ENCODE peak calls at places on chromosomes 5 and 9, in seven cellular contexts. X is H9, Q is mesendoderm, A is IMR-90, G is H1, F is neuronal stem cell, C is mesenchymal stem cell. J is an unnamed sample.
A peak's percentile ranks its signal among the peaks of the same experiment; 100 is the strongest.

GRCh38 chr5:114223866-114224265 is 138.0 kb upstream of the KCNN2 start:
- DNase-seq in A (no peak), Q (peak; percentile 66), G (no peak), C (no peak), F (no peak), X (no peak), J (no peak)

GRCh38 chr5:78829811-78830499 is 155.2 kb downstream of the ARSB start:
- DNase-seq in F (no peak), Q (no peak), C (no peak), A (peak; percentile 25), X (no peak), G (no peak), J (no peak)

GRCh38 chr5:10503321-10503720 is 60.5 kb upstream of the ANKRD33B start:
- DNase-seq in C (no peak), X (no peak), Q (no peak), A (no peak), G (no peak), F (no peak), J (no peak)

GRCh38 chr5:119070578-119070827 is 384 bp upstream of the DMXL1 start:
- DNase-seq in G (no peak), F (no peak), A (no peak), Q (no peak), C (no peak), X (no peak), J (no peak)

GRCh38 chr9:87556039-87556438 is 58.4 kb downstream of the DAPK1 start:
- DNase-seq in Q (no peak), X (no peak), C (no peak), G (no peak), F (no peak), A (no peak), J (no peak)

GRCh38 chr5:95836544-95836943 is 14.0 kb upstream of the GLRX start:
- DNase-seq in F (no peak), Q (no peak), G (no peak), X (no peak), C (no peak), A (no peak), J (no peak)

GRCh38 chr5:16507716-16508115 is 42.1 kb upstream of the ZNF622 start:
- DNase-seq in A (no peak), X (no peak), C (no peak), G (no peak), F (no peak), Q (no peak), J (peak; percentile 24)

GRCh38 chr5:44440186-44440585 is 51.0 kb upstream of the FGF10 start:
- DNase-seq in C (no peak), F (no peak), G (no peak), Q (no peak), X (no peak), A (no peak), J (no peak)

GRCh38 chr5:74042559-74043357 is 416.8 kb downstream of the ARHGEF28 start:
- DNase-seq in F (no peak), A (peak; percentile 81), C (peak; percentile 92), G (no peak), X (no peak), Q (peak; percentile 50), J (no peak)

GRCh38 chr5:4575608-4576007 is 564.5 kb upstream of the ADAMTS16 start:
- DNase-seq in F (no peak), Q (no peak), C (no peak), X (no peak), A (no peak), G (no peak), J (no peak)

DNA sequence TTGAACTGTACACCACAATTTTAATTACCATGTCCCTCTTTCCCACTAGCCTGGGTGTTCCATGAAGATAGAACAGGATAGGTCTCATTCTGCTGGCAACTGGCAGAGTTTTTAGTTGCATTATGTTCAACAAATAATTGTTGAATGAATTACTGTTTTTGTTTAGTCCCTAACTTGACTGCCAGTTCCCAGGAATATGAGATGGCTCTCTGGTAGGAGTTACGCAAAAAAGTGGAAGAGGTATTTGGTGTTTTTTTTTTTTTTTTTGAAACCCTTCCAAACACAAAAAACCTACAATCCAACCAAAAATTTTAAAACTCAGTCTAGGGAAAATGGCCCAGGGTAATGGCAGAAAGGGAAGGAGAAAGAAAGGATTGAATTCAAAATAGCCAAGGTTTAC is 153.6 kb downstream of the GNAQ start:
- DNase-seq in G (no peak), Q (no peak), C (no peak), A (no peak), F (no peak), X (no peak), J (no peak)
- H2BK5ac ChIP-seq in G (no peak overlapping the region), Q (no peak overlapping the region), C (no peak overlapping the region), A (no peak overlapping the region), F (no peak overlapping the region), X (no peak overlapping the region), J (no peak overlapping the region)

DNA sequence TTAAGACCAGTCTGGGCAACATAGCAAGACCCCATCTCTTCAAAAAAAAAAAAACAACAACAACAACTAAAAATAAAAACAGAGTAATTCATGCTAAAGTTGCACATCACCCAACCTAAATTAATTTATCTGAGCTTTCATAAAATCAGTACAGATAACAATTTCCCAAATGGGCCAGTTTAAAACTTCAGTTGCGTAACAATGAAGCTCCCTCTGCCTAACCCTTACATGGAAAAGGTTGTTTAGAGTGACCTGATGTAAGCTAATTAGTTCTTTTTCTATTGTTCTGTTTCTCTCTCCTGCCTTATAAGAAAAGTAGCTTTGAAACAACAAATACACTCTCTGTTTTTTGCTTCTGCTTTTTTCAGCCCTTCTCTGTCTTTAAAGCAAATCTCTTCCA is 46.2 kb upstream of the SLC28A3 start:
- DNase-seq in C (no peak), X (no peak), F (no peak), G (no peak), Q (no peak), A (no peak), J (no peak)
- H3K79me1 ChIP-seq in C (no peaks in the 10 kb centered on the region), X (no peaks in the 10 kb centered on the region), F (no peaks in the 10 kb centered on the region), G (no peaks in the 10 kb centered on the region), Q (no peaks in the 10 kb centered on the region), A (no peaks in the 10 kb centered on the region), J (no peaks in the 10 kb centered on the region)

GRCh38 chr5:34941936-34942335 is 12.6 kb downstream of the DNAJC21 start:
- DNase-seq in F (no peak), G (no peak), A (no peak), Q (no peak), C (no peak), X (no peak), J (no peak)
- H2BK5ac ChIP-seq in F (no peak overlapping the region), G (no peak overlapping the region), A (no peak overlapping the region), Q (no peak overlapping the region), C (no peak overlapping the region), X (no peak overlapping the region), J (no peak overlapping the region)

GRCh38 chr5:150321784-150322183 is 19.1 kb upstream of the ARSI start:
- DNase-seq in Q (no peak), G (no peak), C (peak; percentile 66), X (no peak), F (no peak), A (no peak), J (peak; percentile 74)
- H3K79me1 ChIP-seq in Q (no peaks in the 10 kb centered on the region), G (no peaks in the 10 kb centered on the region), C (no peaks in the 10 kb centered on the region), X (no peaks in the 10 kb centered on the region), F (no peaks in the 10 kb centered on the region), A (peaks cover 8% of the 10 kb centered on the region), J (peaks cover 13% of the 10 kb centered on the region)

DNA sequence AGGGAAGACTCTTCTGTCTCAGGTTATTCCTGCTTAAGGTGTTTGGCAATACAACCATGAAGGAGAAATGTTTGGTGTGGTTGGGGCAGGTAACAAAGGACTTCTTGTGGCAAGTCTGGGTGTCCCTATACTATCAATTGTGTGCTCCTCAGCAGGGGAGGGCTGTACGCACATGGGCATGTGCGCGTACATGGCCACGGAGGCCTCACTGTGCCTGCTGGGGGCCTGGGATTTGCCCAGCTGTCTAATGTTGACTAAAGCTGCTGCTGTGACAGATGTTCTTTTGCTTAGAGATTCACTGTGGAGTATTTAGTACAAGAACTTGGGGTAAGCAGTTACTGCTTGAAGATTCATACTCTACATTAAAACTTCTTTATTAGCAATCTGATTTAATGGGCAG is 97.5 kb downstream of the HSPA4 start:
- DNase-seq in C (no peak), F (no peak), G (no peak), X (no peak), A (no peak), Q (no peak), J (no peak)
- H2BK5ac ChIP-seq in C (no peak overlapping the region), F (no peak overlapping the region), G (no peak overlapping the region), X (no peak overlapping the region), A (no peak overlapping the region), Q (no peak overlapping the region), J (no peak overlapping the region)

GRCh38 chr5:170306381-170306790 is 8.8 kb upstream of the LCP2 start:
- DNase-seq in G (no peak), C (peak; percentile 76), X (no peak), F (no peak), Q (no peak), A (peak; percentile 0), J (no peak)

GRCh38 chr5:170305646-170306025 is 8.1 kb upstream of the LCP2 start:
- DNase-seq in G (no peak), Q (no peak), X (no peak), F (no peak), C (no peak), A (no peak), J (no peak)

GRCh38 chr5:170302729-170303501 is 5.3 kb upstream of the LCP2 start:
- DNase-seq in A (no peak), C (peak; percentile 34), G (no peak), Q (peak; percentile 46), F (no peak), X (peak; percentile 45), J (peak; percentile 28)

GRCh38 chr5:170303564-170303963 is 6.0 kb upstream of the LCP2 start:
- DNase-seq in G (no peak), F (no peak), X (no peak), A (no peak), Q (no peak), C (no peak), J (no peak)

GRCh38 chr5:170305016-170305645 is 7.6 kb upstream of the LCP2 start:
- DNase-seq in G (no peak), A (no peak), C (no peak), X (no peak), Q (no peak), F (no peak), J (no peak)
- H3K79me1 ChIP-seq in G (no peaks in the 10 kb centered on the region), A (no peaks in the 10 kb centered on the region), C (no peaks in the 10 kb centered on the region), X (no peaks in the 10 kb centered on the region), Q (no peaks in the 10 kb centered on the region), F (no peaks in the 10 kb centered on the region), J (peaks cover 3% of the 10 kb centered on the region)

DNA sequence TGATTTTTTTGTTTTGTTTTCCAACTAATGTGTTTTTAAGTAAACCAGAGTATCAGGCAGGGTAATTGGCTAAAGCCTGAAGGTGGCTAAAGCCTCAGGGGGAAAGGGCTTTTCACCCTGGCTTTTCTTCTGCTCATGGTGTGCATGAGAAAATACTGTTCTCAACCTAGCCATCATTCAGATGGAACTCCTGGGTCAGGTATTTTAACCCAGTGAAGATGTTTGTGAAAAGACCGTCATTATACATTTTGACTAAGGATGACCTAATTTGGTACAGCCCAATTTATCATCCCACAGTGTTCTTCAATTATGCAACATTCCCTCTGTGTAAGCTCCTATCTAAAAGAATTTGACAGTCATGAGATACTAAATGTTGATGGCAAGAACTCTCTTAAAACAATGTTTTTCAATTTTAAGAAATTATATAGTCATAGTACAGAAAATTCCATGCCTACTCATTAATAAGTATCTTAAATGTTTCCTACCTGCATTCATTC is 209.5 kb upstream of the TARS1 start:
- DNase-seq in G (no peak), A (peak; percentile 4), F (no peak), Q (no peak), X (no peak), C (no peak), J (no peak)
- H2BK5ac ChIP-seq in G (no peak overlapping the region), A (no peak overlapping the region), F (no peak overlapping the region), Q (no peak overlapping the region), X (no peak overlapping the region), C (no peak overlapping the region), J (no peak overlapping the region)